ENCODE peak calls at places on chromosomes 3 and 15, in eight cellular contexts. One of them, this sample, is unnamed.

GRCh38 chr3:159196316-159196715 is 394.5 kb downstream of the MFSD1 start:
- DNase-seq in GM23248: no peak
- DNase-seq in HCT116: no peak
- DNase-seq in MM.1S: no peak
- DNase-seq in OCI-LY7: no peak
- DNase-seq in hepatocyte: no peak
- DNase-seq in GM23338: no peak
- DNase-seq in PC-3: no peak
- DNase-seq in this sample: no peak

GRCh38 chr3:172939651-172940293 is 189.2 kb downstream of the ECT2 start:
- DNase-seq in GM23248: no peak
- DNase-seq in HCT116: no peak
- DNase-seq in MM.1S: no peak
- DNase-seq in OCI-LY7: no peak
- DNase-seq in hepatocyte: no peak
- DNase-seq in GM23338: peak
- DNase-seq in PC-3: peak
- DNase-seq in this sample: no peak

GRCh38 chr15:78317145-78317836 is 17.9 kb upstream of the SKIC8 start:
- DNase-seq in GM23248: peak
- DNase-seq in HCT116: no peak
- DNase-seq in MM.1S: no peak
- DNase-seq in OCI-LY7: peak
- DNase-seq in hepatocyte: no peak
- DNase-seq in GM23338: no peak
- DNase-seq in PC-3: peak
- DNase-seq in this sample: peak

GRCh38 chr15:49155834-49156627 is 632 bp upstream of the COPS2 start:
- DNase-seq in GM23248: peak
- DNase-seq in HCT116: no peak
- DNase-seq in MM.1S: no peak
- DNase-seq in OCI-LY7: peak
- DNase-seq in hepatocyte: peak
- DNase-seq in GM23338: peak
- DNase-seq in PC-3: peak
- DNase-seq in this sample: peak

GRCh38 chr15:85473455-85473854 is 93.1 kb downstream of the AKAP13 start:
- DNase-seq in GM23248: peak
- DNase-seq in HCT116: no peak
- DNase-seq in MM.1S: no peak
- DNase-seq in OCI-LY7: peak
- DNase-seq in hepatocyte: no peak
- DNase-seq in GM23338: no peak
- DNase-seq in PC-3: no peak
- DNase-seq in this sample: no peak

GRCh38 chr3:77320514-77320913 is 280.6 kb downstream of the ROBO2 start:
- DNase-seq in GM23248: peak
- DNase-seq in HCT116: peak
- DNase-seq in MM.1S: peak
- DNase-seq in OCI-LY7: peak
- DNase-seq in hepatocyte: peak
- DNase-seq in GM23338: peak
- DNase-seq in PC-3: peak
- DNase-seq in this sample: peak

GRCh38 chr3:37847689-37848088 is 14.0 kb upstream of the CTDSPL start:
- DNase-seq in GM23248: no peak
- DNase-seq in HCT116: no peak
- DNase-seq in MM.1S: no peak
- DNase-seq in OCI-LY7: no peak
- DNase-seq in hepatocyte: no peak
- DNase-seq in GM23338: no peak
- DNase-seq in PC-3: no peak
- DNase-seq in this sample: no peak

GRCh38 chr3:13411186-13411860 is 8.8 kb downstream of the NUP210 start:
- DNase-seq in GM23248: no peak
- DNase-seq in HCT116: no peak
- DNase-seq in MM.1S: no peak
- DNase-seq in OCI-LY7: no peak
- DNase-seq in hepatocyte: no peak
- DNase-seq in GM23338: no peak
- DNase-seq in PC-3: no peak
- DNase-seq in this sample: no peak

GRCh38 chr15:82805994-82806406 is at the start of gene FSD2:
- DNase-seq in GM23248: no peak
- DNase-seq in HCT116: no peak
- DNase-seq in MM.1S: peak
- DNase-seq in OCI-LY7: peak
- DNase-seq in hepatocyte: no peak
- DNase-seq in GM23338: no peak
- DNase-seq in PC-3: no peak
- DNase-seq in this sample: no peak

GRCh38 chr3:193911784-193912183 is 224.2 kb upstream of the HES1 start:
- DNase-seq in GM23248: no peak
- DNase-seq in HCT116: no peak
- DNase-seq in MM.1S: no peak
- DNase-seq in OCI-LY7: no peak
- DNase-seq in hepatocyte: no peak
- DNase-seq in GM23338: no peak
- DNase-seq in PC-3: no peak
- DNase-seq in this sample: no peak

GRCh38 chr15:58474741-58475323 is 43.0 kb downstream of the LIPC start:
- DNase-seq in GM23248: no peak
- DNase-seq in HCT116: no peak
- DNase-seq in MM.1S: no peak
- DNase-seq in OCI-LY7: no peak
- DNase-seq in hepatocyte: no peak
- DNase-seq in GM23338: no peak
- DNase-seq in PC-3: no peak
- DNase-seq in this sample: no peak

GRCh38 chr3:55461896-55462295 is 25.2 kb downstream of the WNT5A start:
- DNase-seq in GM23248: peak
- DNase-seq in HCT116: no peak
- DNase-seq in MM.1S: no peak
- DNase-seq in OCI-LY7: no peak
- DNase-seq in hepatocyte: no peak
- DNase-seq in GM23338: no peak
- DNase-seq in PC-3: peak
- DNase-seq in this sample: no peak

GRCh38 chr3:5499404-5499803 is 311.9 kb downstream of the EDEM1 start:
- DNase-seq in GM23248: no peak
- DNase-seq in HCT116: no peak
- DNase-seq in MM.1S: peak
- DNase-seq in OCI-LY7: no peak
- DNase-seq in hepatocyte: no peak
- DNase-seq in GM23338: no peak
- DNase-seq in PC-3: no peak
- DNase-seq in this sample: no peak

DNA sequence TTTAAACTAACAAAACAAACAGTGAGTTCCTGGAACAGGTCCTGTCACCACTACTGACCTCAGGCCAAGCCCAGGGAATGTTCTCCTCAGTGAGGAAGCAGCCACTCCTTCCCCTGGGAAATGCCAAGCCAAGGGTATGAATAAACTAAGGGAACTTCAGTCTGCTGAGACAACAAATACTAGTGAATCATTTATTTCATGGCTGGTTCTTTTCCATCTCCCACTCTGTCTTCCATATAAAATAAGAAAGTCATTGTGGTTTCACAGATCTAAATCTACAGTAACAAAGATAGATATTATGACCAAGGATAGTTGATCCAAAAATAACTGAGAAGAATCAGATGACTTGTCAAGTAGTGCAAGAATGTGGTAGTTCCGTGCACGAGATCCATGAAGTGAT is 414.1 kb upstream of the ALCAM start:
- DNase-seq in GM23248: peak
- DNase-seq in HCT116: no peak
- DNase-seq in MM.1S: no peak
- DNase-seq in OCI-LY7: no peak
- DNase-seq in hepatocyte: no peak
- DNase-seq in GM23338: no peak
- DNase-seq in PC-3: peak
- DNase-seq in this sample: no peak
- TF ChIP-seq EZH2phosphoT487 in GM23248: no peak
- TF ChIP-seq EZH2phosphoT487 in HCT116: no peak
- TF ChIP-seq EZH2phosphoT487 in MM.1S: no peak
- TF ChIP-seq EZH2phosphoT487 in OCI-LY7: no peak
- TF ChIP-seq EZH2phosphoT487 in hepatocyte: no peak
- TF ChIP-seq EZH2phosphoT487 in GM23338: no peak
- TF ChIP-seq EZH2phosphoT487 in PC-3: no peak
- TF ChIP-seq EZH2phosphoT487 in this sample: no peak

GRCh38 chr15:90411176-90411575 is 23.1 kb downstream of the IQGAP1 start:
- DNase-seq in GM23248: no peak
- DNase-seq in HCT116: no peak
- DNase-seq in MM.1S: no peak
- DNase-seq in OCI-LY7: no peak
- DNase-seq in hepatocyte: no peak
- DNase-seq in GM23338: no peak
- DNase-seq in PC-3: no peak
- DNase-seq in this sample: no peak

GRCh38 chr15:90412356-90413194 is 24.5 kb downstream of the IQGAP1 start:
- DNase-seq in GM23248: peak
- DNase-seq in HCT116: peak
- DNase-seq in MM.1S: no peak
- DNase-seq in OCI-LY7: peak
- DNase-seq in hepatocyte: peak
- DNase-seq in GM23338: peak
- DNase-seq in PC-3: peak
- DNase-seq in this sample: no peak

GRCh38 chr15:90418627-90419026 is 30.6 kb downstream of the IQGAP1 start:
- DNase-seq in GM23248: no peak
- DNase-seq in HCT116: no peak
- DNase-seq in MM.1S: no peak
- DNase-seq in OCI-LY7: no peak
- DNase-seq in hepatocyte: no peak
- DNase-seq in GM23338: no peak
- DNase-seq in PC-3: no peak
- DNase-seq in this sample: no peak

GRCh38 chr15:90413411-90414379 is 25.7 kb downstream of the IQGAP1 start:
- DNase-seq in GM23248: peak
- DNase-seq in HCT116: no peak
- DNase-seq in MM.1S: no peak
- DNase-seq in OCI-LY7: no peak
- DNase-seq in hepatocyte: peak
- DNase-seq in GM23338: no peak
- DNase-seq in PC-3: peak
- DNase-seq in this sample: no peak

DNA sequence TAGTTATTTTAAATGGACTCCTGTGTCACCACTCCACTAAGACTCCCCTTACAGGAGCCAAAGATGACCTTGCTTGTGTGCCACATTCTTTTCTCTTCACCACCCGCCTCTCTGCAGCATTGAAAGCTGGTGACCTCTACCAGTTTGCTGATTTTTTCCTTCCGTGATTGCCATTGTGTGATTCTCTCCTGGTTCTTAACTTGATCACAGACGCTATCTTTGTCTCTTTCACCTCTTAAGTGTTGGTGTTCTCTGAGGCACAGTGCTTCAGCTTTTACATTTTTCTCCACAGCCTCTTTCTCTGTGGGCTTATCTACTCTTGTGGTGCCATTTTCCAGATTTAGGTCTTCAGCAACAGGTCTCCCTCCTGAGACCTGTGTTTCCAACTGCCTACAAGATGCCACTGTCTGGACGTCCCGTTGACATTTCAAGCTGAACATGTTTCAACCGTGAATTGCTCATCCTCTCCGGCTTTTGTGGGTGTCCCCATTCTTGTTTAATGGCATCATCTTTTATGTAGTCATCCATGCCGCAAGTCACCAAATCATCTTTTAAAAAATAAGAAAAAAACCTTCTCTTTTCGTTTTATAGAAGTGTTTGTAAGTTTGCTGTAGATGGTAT is 26.5 kb downstream of the IQGAP1 start:
- DNase-seq in GM23248: peak
- DNase-seq in HCT116: no peak
- DNase-seq in MM.1S: no peak
- DNase-seq in OCI-LY7: no peak
- DNase-seq in hepatocyte: peak
- DNase-seq in GM23338: no peak
- DNase-seq in PC-3: peak
- DNase-seq in this sample: no peak
- H3K27ac ChIP-seq in GM23248: peak
- H3K27ac ChIP-seq in HCT116: peak
- H3K27ac ChIP-seq in MM.1S: no peak
- H3K27ac ChIP-seq in OCI-LY7: no peak
- H3K27ac ChIP-seq in hepatocyte: peak
- H3K27ac ChIP-seq in GM23338: peak
- H3K27ac ChIP-seq in PC-3: peak
- H3K27ac ChIP-seq in this sample: peak

DNA sequence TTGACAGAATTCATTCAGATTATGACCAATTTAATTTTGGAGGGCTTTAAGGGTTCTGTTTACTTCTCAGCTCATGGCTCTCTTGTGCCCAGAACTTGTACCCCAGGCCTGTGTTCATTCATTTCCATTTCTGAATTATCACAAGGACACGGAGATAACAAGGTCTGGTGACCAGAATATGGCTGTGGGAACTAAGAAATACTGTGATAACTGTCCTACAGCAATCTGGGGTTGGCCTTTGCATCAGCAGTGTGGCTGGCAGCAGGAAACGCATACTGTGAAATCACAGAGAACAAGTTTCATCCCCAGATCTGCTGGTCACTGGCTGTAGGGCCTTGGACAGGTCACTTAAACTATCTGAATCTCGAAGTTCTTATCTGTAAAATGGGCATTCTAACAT is 41.8 kb upstream of the TPM1 start:
- DNase-seq in GM23248: no peak
- DNase-seq in HCT116: no peak
- DNase-seq in MM.1S: no peak
- DNase-seq in OCI-LY7: no peak
- DNase-seq in hepatocyte: no peak
- DNase-seq in GM23338: no peak
- DNase-seq in PC-3: no peak
- DNase-seq in this sample: peak
- TF ChIP-seq EZH2phosphoT487 in GM23248: no peak
- TF ChIP-seq EZH2phosphoT487 in HCT116: no peak
- TF ChIP-seq EZH2phosphoT487 in MM.1S: no peak
- TF ChIP-seq EZH2phosphoT487 in OCI-LY7: no peak
- TF ChIP-seq EZH2phosphoT487 in hepatocyte: no peak
- TF ChIP-seq EZH2phosphoT487 in GM23338: no peak
- TF ChIP-seq EZH2phosphoT487 in PC-3: no peak
- TF ChIP-seq EZH2phosphoT487 in this sample: no peak

GRCh38 chr3:50574280-50574831 is 5.0 kb downstream of the HEMK1 start:
- DNase-seq in GM23248: no peak
- DNase-seq in HCT116: no peak
- DNase-seq in MM.1S: no peak
- DNase-seq in OCI-LY7: no peak
- DNase-seq in hepatocyte: no peak
- DNase-seq in GM23338: no peak
- DNase-seq in PC-3: no peak
- DNase-seq in this sample: no peak
- H3K27ac ChIP-seq in GM23248: no peak
- H3K27ac ChIP-seq in HCT116: no peak
- H3K27ac ChIP-seq in MM.1S: no peak
- H3K27ac ChIP-seq in OCI-LY7: no peak
- H3K27ac ChIP-seq in hepatocyte: no peak
- H3K27ac ChIP-seq in GM23338: no peak
- H3K27ac ChIP-seq in PC-3: no peak
- H3K27ac ChIP-seq in this sample: no peak

This sample was measured in SK-N-SH.